ENCODE peak calls at places on chromosomes 11 and 22, in nine cellular contexts. One of them, this sample, is unnamed.

GRCh38 chr11:76801205-76801604 is 18.0 kb downstream of the TSKU start:
- DNase-seq in testis: no peak
- DNase-seq in body of pancreas: no peak
- DNase-seq in WTC11: no peak
- DNase-seq in fibroblast of lung: no peak
- DNase-seq in cardiac fibroblast: no peak
- DNase-seq in tibial artery: peak; percentile 59
- DNase-seq in AG04450: no peak
- DNase-seq in tibial nerve: no peak
- DNase-seq in this sample: no peak

GRCh38 chr11:30006876-30007275 is 10.0 kb downstream of the KCNA4 start:
- DNase-seq in testis: no peak
- DNase-seq in body of pancreas: no peak
- DNase-seq in WTC11: no peak
- DNase-seq in fibroblast of lung: no peak
- DNase-seq in cardiac fibroblast: no peak
- DNase-seq in tibial artery: no peak
- DNase-seq in AG04450: no peak
- DNase-seq in tibial nerve: no peak
- DNase-seq in this sample: no peak

GRCh38 chr22:49817359-49817758 is 10.3 kb downstream of the BRD1 start:
- DNase-seq in testis: no peak
- DNase-seq in body of pancreas: no peak
- DNase-seq in WTC11: no peak
- DNase-seq in fibroblast of lung: no peak
- DNase-seq in cardiac fibroblast: no peak
- DNase-seq in tibial artery: no peak
- DNase-seq in AG04450: no peak
- DNase-seq in tibial nerve: no peak
- DNase-seq in this sample: no peak

GRCh38 chr11:131762346-131763110 is 392.1 kb downstream of the NTM start:
- DNase-seq in testis: no peak
- DNase-seq in body of pancreas: no peak
- DNase-seq in WTC11: no peak
- DNase-seq in fibroblast of lung: no peak
- DNase-seq in cardiac fibroblast: peak; percentile 44
- DNase-seq in tibial artery: no peak
- DNase-seq in AG04450: no peak
- DNase-seq in tibial nerve: no peak
- DNase-seq in this sample: no peak

GRCh38 chr22:22404598-22405284 is 103.8 kb downstream of the ZNF280B start:
- DNase-seq in testis: no peak
- DNase-seq in body of pancreas: no peak
- DNase-seq in WTC11: no peak
- DNase-seq in fibroblast of lung: no peak
- DNase-seq in cardiac fibroblast: no peak
- DNase-seq in tibial artery: no peak
- DNase-seq in AG04450: no peak
- DNase-seq in tibial nerve: no peak
- DNase-seq in this sample: no peak

GRCh38 chr22:49129736-49130135 is 697.9 kb downstream of the BRD1 start:
- DNase-seq in testis: no peak
- DNase-seq in body of pancreas: no peak
- DNase-seq in WTC11: no peak
- DNase-seq in fibroblast of lung: no peak
- DNase-seq in cardiac fibroblast: no peak
- DNase-seq in tibial artery: no peak
- DNase-seq in AG04450: no peak
- DNase-seq in tibial nerve: no peak
- DNase-seq in this sample: no peak

GRCh38 chr11:68813778-68814177 is 27.9 kb downstream of the CPT1A start:
- DNase-seq in testis: no peak
- DNase-seq in body of pancreas: no peak
- DNase-seq in WTC11: no peak
- DNase-seq in fibroblast of lung: no peak
- DNase-seq in cardiac fibroblast: no peak
- DNase-seq in tibial artery: no peak
- DNase-seq in AG04450: no peak
- DNase-seq in tibial nerve: no peak
- DNase-seq in this sample: no peak

GRCh38 chr11:134725939-134726639 is 314.0 kb upstream of the B3GAT1 start:
- DNase-seq in testis: peak; percentile 45
- DNase-seq in body of pancreas: peak; percentile 26
- DNase-seq in WTC11: peak; percentile 50
- DNase-seq in fibroblast of lung: no peak
- DNase-seq in cardiac fibroblast: no peak
- DNase-seq in tibial artery: no peak
- DNase-seq in AG04450: no peak
- DNase-seq in tibial nerve: no peak
- DNase-seq in this sample: no peak

GRCh38 chr11:32090774-32091370 is at the start of gene RCN1:
- DNase-seq in testis: peak; percentile 64
- DNase-seq in body of pancreas: peak; percentile 52
- DNase-seq in WTC11: peak; percentile 85
- DNase-seq in fibroblast of lung: peak; percentile 88
- DNase-seq in cardiac fibroblast: peak; percentile 67
- DNase-seq in tibial artery: peak; percentile 84
- DNase-seq in AG04450: peak; percentile 67
- DNase-seq in tibial nerve: peak; percentile 19
- DNase-seq in this sample: peak; percentile 70

GRCh38 chr22:26669060-26669481 is 11.7 kb downstream of the MIAT start:
- DNase-seq in testis: no peak
- DNase-seq in body of pancreas: peak; percentile 87
- DNase-seq in WTC11: peak; percentile 74
- DNase-seq in fibroblast of lung: no peak
- DNase-seq in cardiac fibroblast: peak; percentile 51
- DNase-seq in tibial artery: no peak
- DNase-seq in AG04450: no peak
- DNase-seq in tibial nerve: no peak
- DNase-seq in this sample: peak; percentile 14

GRCh38 chr11:94149435-94149834 is 20.8 kb downstream of the PANX1 start:
- DNase-seq in testis: no peak
- DNase-seq in body of pancreas: no peak
- DNase-seq in WTC11: no peak
- DNase-seq in fibroblast of lung: peak; percentile 88
- DNase-seq in cardiac fibroblast: peak; percentile 87
- DNase-seq in tibial artery: no peak
- DNase-seq in AG04450: peak; percentile 80
- DNase-seq in tibial nerve: no peak
- DNase-seq in this sample: no peak

GRCh38 chr11:128405693-128406364 is 181.5 kb downstream of the ETS1 start:
- DNase-seq in testis: no peak
- DNase-seq in body of pancreas: no peak
- DNase-seq in WTC11: no peak
- DNase-seq in fibroblast of lung: no peak
- DNase-seq in cardiac fibroblast: peak; percentile 27
- DNase-seq in tibial artery: no peak
- DNase-seq in AG04450: no peak
- DNase-seq in tibial nerve: no peak
- DNase-seq in this sample: no peak

GRCh38 chr11:96306933-96307747 is 35.9 kb downstream of the MAML2 start:
- DNase-seq in testis: peak; percentile 79
- DNase-seq in body of pancreas: peak; percentile 93
- DNase-seq in WTC11: no peak
- DNase-seq in fibroblast of lung: peak; percentile 99
- DNase-seq in cardiac fibroblast: peak; percentile 100
- DNase-seq in tibial artery: peak; percentile 91
- DNase-seq in AG04450: peak; percentile 93
- DNase-seq in tibial nerve: peak; percentile 74
- DNase-seq in this sample: peak; percentile 95

GRCh38 chr22:43346521-43346929 is 3.4 kb upstream of the SCUBE1 start:
- DNase-seq in testis: peak; percentile 71
- DNase-seq in body of pancreas: peak; percentile 45
- DNase-seq in WTC11: peak; percentile 87
- DNase-seq in fibroblast of lung: peak; percentile 7
- DNase-seq in cardiac fibroblast: peak; percentile 31
- DNase-seq in tibial artery: no peak
- DNase-seq in AG04450: no peak
- DNase-seq in tibial nerve: peak; percentile 44
- DNase-seq in this sample: no peak

DNA sequence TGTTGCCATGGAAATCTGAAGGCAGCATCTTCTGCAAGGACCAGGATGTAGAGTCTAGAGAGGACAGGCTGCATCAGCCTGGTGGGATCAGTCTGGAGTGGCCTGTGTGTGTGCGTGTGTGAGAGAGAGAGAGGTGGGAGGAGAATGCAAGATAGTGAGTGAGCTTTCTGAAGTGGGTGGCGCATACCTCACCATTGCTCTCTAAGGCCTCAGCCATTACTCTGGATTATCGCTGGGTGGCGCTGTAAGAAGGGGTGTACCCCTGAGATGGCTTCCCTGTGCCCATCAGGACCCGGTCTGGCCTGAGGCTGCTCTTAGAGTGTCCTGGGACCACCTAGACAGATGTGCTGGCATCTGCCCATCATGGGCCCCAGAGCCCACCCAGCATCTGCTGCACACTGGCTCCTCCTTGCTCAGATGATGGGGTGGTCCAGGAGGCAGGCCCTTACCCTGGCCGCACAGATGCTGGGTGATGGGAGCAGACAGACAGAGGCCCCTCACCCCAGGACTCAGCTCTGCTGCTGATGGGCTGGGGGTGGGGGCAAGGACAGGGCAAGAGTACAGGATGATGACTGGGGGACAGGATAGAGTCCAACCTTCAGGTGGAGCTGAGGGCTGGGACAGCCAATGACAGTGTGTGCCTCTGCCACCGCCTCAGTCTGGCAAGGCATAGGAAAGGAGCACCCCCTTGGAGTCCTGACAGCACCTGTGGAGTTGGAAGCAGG is 25.7 kb upstream of the TUB start:
- DNase-seq in testis: peak; percentile 12
- DNase-seq in body of pancreas: no peak
- DNase-seq in WTC11: peak; percentile 64
- DNase-seq in fibroblast of lung: no peak
- DNase-seq in cardiac fibroblast: no peak
- DNase-seq in tibial artery: no peak
- DNase-seq in AG04450: no peak
- DNase-seq in tibial nerve: no peak
- DNase-seq in this sample: no peak
- TF ChIP-seq CTCF in testis: no peak
- TF ChIP-seq CTCF in body of pancreas: no peak
- TF ChIP-seq CTCF in WTC11: peak; percentile 85
- TF ChIP-seq CTCF in fibroblast of lung: peak; percentile 14
- TF ChIP-seq CTCF in cardiac fibroblast: peak; percentile 18
- TF ChIP-seq CTCF in tibial artery: no peak
- TF ChIP-seq CTCF in AG04450: peak; percentile 31
- TF ChIP-seq CTCF in tibial nerve: no peak
- TF ChIP-seq CTCF in this sample: peak; percentile 4

DNA sequence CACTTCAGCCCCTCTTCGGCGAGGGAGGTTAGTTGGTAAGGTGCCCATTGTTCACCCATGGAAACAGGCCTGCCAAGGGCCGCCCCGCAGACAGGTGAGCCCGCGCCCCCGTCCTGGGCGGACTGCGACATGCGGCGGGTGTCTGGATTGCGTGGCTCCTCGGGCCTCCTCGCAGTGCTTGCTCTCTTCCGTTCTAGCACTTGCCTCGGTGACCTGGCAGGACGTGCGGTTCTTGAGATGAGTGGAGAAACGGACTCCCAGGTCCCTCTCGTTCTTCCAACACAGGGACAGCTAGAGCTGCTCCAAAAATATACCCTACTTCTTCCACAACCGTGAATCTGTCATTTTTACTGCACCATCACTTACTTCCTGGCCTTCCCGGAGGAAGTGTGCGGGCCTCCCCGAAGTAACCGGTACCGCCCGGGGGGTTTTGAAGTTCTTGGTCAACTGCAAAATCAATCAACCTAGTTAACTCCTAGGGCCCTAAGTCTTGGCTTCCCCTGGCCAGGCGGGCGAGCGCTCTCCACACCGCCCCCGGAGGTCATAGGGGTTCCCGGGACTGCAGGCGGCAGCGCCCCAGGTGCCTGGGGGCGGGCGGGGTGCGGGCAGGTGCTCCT is 745 bp upstream of the ZBTB44 start:
- DNase-seq in testis: peak; percentile 38
- DNase-seq in body of pancreas: peak; percentile 57
- DNase-seq in WTC11: peak; percentile 77
- DNase-seq in fibroblast of lung: no peak
- DNase-seq in cardiac fibroblast: no peak
- DNase-seq in tibial artery: peak; percentile 71
- DNase-seq in AG04450: no peak
- DNase-seq in tibial nerve: no peak
- DNase-seq in this sample: no peak
- TF ChIP-seq CTCF in testis: no peak
- TF ChIP-seq CTCF in body of pancreas: peak; percentile 14
- TF ChIP-seq CTCF in WTC11: no peak
- TF ChIP-seq CTCF in fibroblast of lung: no peak
- TF ChIP-seq CTCF in cardiac fibroblast: no peak
- TF ChIP-seq CTCF in tibial artery: no peak
- TF ChIP-seq CTCF in AG04450: no peak
- TF ChIP-seq CTCF in tibial nerve: no peak
- TF ChIP-seq CTCF in this sample: no peak

GRCh38 chr11:592918-593317 is 16.6 kb downstream of the PHRF1 start:
- DNase-seq in testis: no peak
- DNase-seq in body of pancreas: no peak
- DNase-seq in WTC11: no peak
- DNase-seq in fibroblast of lung: no peak
- DNase-seq in cardiac fibroblast: no peak
- DNase-seq in tibial artery: no peak
- DNase-seq in AG04450: no peak
- DNase-seq in tibial nerve: no peak
- DNase-seq in this sample: no peak
- TF ChIP-seq CTCF in testis: no peak
- TF ChIP-seq CTCF in body of pancreas: no peak
- TF ChIP-seq CTCF in WTC11: no peak
- TF ChIP-seq CTCF in fibroblast of lung: no peak
- TF ChIP-seq CTCF in cardiac fibroblast: no peak
- TF ChIP-seq CTCF in tibial artery: no peak
- TF ChIP-seq CTCF in AG04450: no peak
- TF ChIP-seq CTCF in tibial nerve: no peak
- TF ChIP-seq CTCF in this sample: no peak

GRCh38 chr11:44128729-44129128 is 33.3 kb downstream of the EXT2 start:
- DNase-seq in testis: no peak
- DNase-seq in body of pancreas: no peak
- DNase-seq in WTC11: no peak
- DNase-seq in fibroblast of lung: no peak
- DNase-seq in cardiac fibroblast: no peak
- DNase-seq in tibial artery: no peak
- DNase-seq in AG04450: no peak
- DNase-seq in tibial nerve: no peak
- DNase-seq in this sample: no peak

GRCh38 chr11:44136176-44136945 is 40.9 kb downstream of the EXT2 start:
- DNase-seq in testis: no peak
- DNase-seq in body of pancreas: no peak
- DNase-seq in WTC11: no peak
- DNase-seq in fibroblast of lung: peak; percentile 22
- DNase-seq in cardiac fibroblast: no peak
- DNase-seq in tibial artery: no peak
- DNase-seq in AG04450: no peak
- DNase-seq in tibial nerve: no peak
- DNase-seq in this sample: no peak

GRCh38 chr11:44130751-44131150 is 35.3 kb downstream of the EXT2 start:
- DNase-seq in testis: no peak
- DNase-seq in body of pancreas: no peak
- DNase-seq in WTC11: no peak
- DNase-seq in fibroblast of lung: no peak
- DNase-seq in cardiac fibroblast: no peak
- DNase-seq in tibial artery: no peak
- DNase-seq in AG04450: no peak
- DNase-seq in tibial nerve: no peak
- DNase-seq in this sample: no peak

GRCh38 chr11:44134625-44135024 is 39.1 kb downstream of the EXT2 start:
- DNase-seq in testis: no peak
- DNase-seq in body of pancreas: no peak
- DNase-seq in WTC11: no peak
- DNase-seq in fibroblast of lung: no peak
- DNase-seq in cardiac fibroblast: no peak
- DNase-seq in tibial artery: no peak
- DNase-seq in AG04450: no peak
- DNase-seq in tibial nerve: no peak
- DNase-seq in this sample: no peak

GRCh38 chr11:44133335-44133946 is 38.0 kb downstream of the EXT2 start:
- DNase-seq in testis: peak; percentile 23
- DNase-seq in body of pancreas: no peak
- DNase-seq in WTC11: no peak
- DNase-seq in fibroblast of lung: peak; percentile 33
- DNase-seq in cardiac fibroblast: peak; percentile 68
- DNase-seq in tibial artery: no peak
- DNase-seq in AG04450: no peak
- DNase-seq in tibial nerve: no peak
- DNase-seq in this sample: no peak
- TF ChIP-seq CTCF in testis: peak; percentile 36
- TF ChIP-seq CTCF in body of pancreas: peak; percentile 45
- TF ChIP-seq CTCF in WTC11: peak; percentile 39
- TF ChIP-seq CTCF in fibroblast of lung: peak; percentile 75
- TF ChIP-seq CTCF in cardiac fibroblast: peak; percentile 65
- TF ChIP-seq CTCF in tibial artery: peak; percentile 50
- TF ChIP-seq CTCF in AG04450: peak; percentile 81
- TF ChIP-seq CTCF in tibial nerve: peak; percentile 54
- TF ChIP-seq CTCF in this sample: peak; percentile 77

This sample was measured in AG09319.